ENCODE peak calls at places on chromosome 20, in four cellular contexts. U, H, T and F are unnamed samples.

GRCh38 chr20:1185781-1186334 is 1.1 kb upstream of the TMEM74B start:
- DNase-seq in U (no peak), T (peak; percentile 23), H (peak; percentile 67), F (peak; percentile 80)

GRCh38 chr20:19601133-19601810 is 156.8 kb upstream of the RIN2 start:
- DNase-seq in T (no peak), U (no peak), H (no peak), F (no peak)

GRCh38 chr20:1897965-1898464 is 2.8 kb downstream of the SIRPA start:
- DNase-seq in H (no peak), T (peak; percentile 52), U (no peak), F (no peak)

GRCh38 chr20:53622247-53623114 is 28.8 kb upstream of the ZNF217 start:
- DNase-seq in H (no peak), U (peak; percentile 18), T (peak; percentile 22), F (no peak)

GRCh38 chr20:56676001-56676400 is 46.9 kb downstream of the TFAP2C start:
- DNase-seq in U (no peak), H (no peak), T (no peak), F (no peak)

GRCh38 chr20:64119681-64120341 is 12.4 kb upstream of the NPBWR2 start:
- DNase-seq in H (no peak), U (no peak), T (no peak), F (peak; percentile 10)

GRCh38 chr20:761418-762381 is 6.6 kb downstream of the SLC52A3 start:
- DNase-seq in H (no peak), U (no peak), T (no peak), F (no peak)

GRCh38 chr20:10474606-10475184 is 39.6 kb downstream of the SLX4IP start:
- DNase-seq in T (no peak), H (no peak), U (no peak), F (no peak)

GRCh38 chr20:39318911-39319310 is 356.8 kb downstream of the DHX35 start:
- DNase-seq in H (no peak), U (no peak), T (no peak), F (no peak)

GRCh38 chr20:5265339-5265985 is 51.3 kb downstream of the PROKR2 start:
- DNase-seq in T (no peak), H (no peak), U (no peak), F (no peak)